ENCODE peak calls at places on chromosome 11, in six cellular contexts. S, V, L, G, J and Y are unnamed samples.

GRCh38 chr11:86518211-86518610 is 143.5 kb downstream of the CCDC81 start:
- DNase-seq in J (no peak), L (no peak), V (no peak), S (no peak), G (no peak), Y (no peak)

GRCh38 chr11:34667810-34668582 is 47.1 kb downstream of the EHF start:
- DNase-seq in J (peak; percentile 92), L (no peak), S (no peak), G (no peak), V (no peak), Y (no peak)

GRCh38 chr11:68002943-68003845 is 703 bp downstream of the UNC93B1 start:
- DNase-seq in L (peak; percentile 46), V (peak; percentile 29), G (no peak), S (no peak), J (peak; percentile 48), Y (no peak)

GRCh38 chr11:92702771-92703170 is 266.7 kb upstream of the MTNR1B start:
- DNase-seq in G (no peak), J (peak; percentile 32), L (peak; percentile 81), S (no peak), V (peak; percentile 77), Y (peak; percentile 70)

GRCh38 chr11:287821-288327 is 1.1 kb upstream of the PGGHG start:
- DNase-seq in L (no peak), G (no peak), S (no peak), J (no peak), V (no peak), Y (no peak)

GRCh38 chr11:110712643-110713468 is 619 bp upstream of the ARHGAP20 start:
- DNase-seq in V (peak; percentile 14), G (no peak), L (peak; percentile 64), J (no peak), S (peak; percentile 77), Y (peak; percentile 47)

GRCh38 chr11:39385911-39386310 is 2073.5 kb downstream of the LRRC4C start:
- DNase-seq in G (no peak), S (no peak), L (no peak), J (no peak), V (no peak), Y (no peak)

GRCh38 chr11:35856259-35856658 is 87.6 kb upstream of the LDLRAD3 start:
- DNase-seq in J (no peak), G (no peak), S (no peak), L (no peak), V (no peak), Y (no peak)

GRCh38 chr11:134575504-134576230 is 163.6 kb upstream of the B3GAT1 start:
- DNase-seq in J (no peak), L (no peak), G (no peak), V (no peak), S (no peak), Y (no peak)

GRCh38 chr11:78343303-78343702 is 74.3 kb downstream of the GAB2 start:
- DNase-seq in V (no peak), S (no peak), J (no peak), G (no peak), L (no peak), Y (no peak)
- H3K27ac ChIP-seq in V (no peak overlapping the region), S (no peak overlapping the region), J (no peak overlapping the region), G (no peak overlapping the region), L (no peak overlapping the region), Y (no peak overlapping the region)

GRCh38 chr11:64048042-64048854 is 12.5 kb downstream of the FLRT1 start:
- DNase-seq in S (no peak), L (no peak), J (no peak), G (no peak), V (no peak), Y (no peak)
- H4K20me1 ChIP-seq in S (no peaks in the 10 kb centered on the region), L (no peaks in the 10 kb centered on the region), J (no peaks in the 10 kb centered on the region), G (no peaks in the 10 kb centered on the region), V (no peaks in the 10 kb centered on the region), Y (peaks cover 4% of the 10 kb centered on the region)

GRCh38 chr11:18698341-18699268 is at the start of gene TMEM86A:
- DNase-seq in G (peak; percentile 59), L (peak; percentile 94), S (peak; percentile 88), V (peak; percentile 73), J (peak; percentile 83), Y (peak; percentile 33)

GRCh38 chr11:18700375-18700774 is 1.8 kb downstream of the TMEM86A start:
- DNase-seq in V (peak; percentile 73), L (no peak), S (no peak), J (peak; percentile 33), G (no peak), Y (no peak)

GRCh38 chr11:18699269-18699596 is 654 bp downstream of the TMEM86A start:
- DNase-seq in J (no peak), S (no peak), V (no peak), G (no peak), L (peak; percentile 42), Y (no peak)

GRCh38 chr11:18700872-18701271 is 2.3 kb downstream of the TMEM86A start:
- DNase-seq in V (no peak), G (no peak), J (no peak), L (no peak), S (no peak), Y (no peak)

DNA sequence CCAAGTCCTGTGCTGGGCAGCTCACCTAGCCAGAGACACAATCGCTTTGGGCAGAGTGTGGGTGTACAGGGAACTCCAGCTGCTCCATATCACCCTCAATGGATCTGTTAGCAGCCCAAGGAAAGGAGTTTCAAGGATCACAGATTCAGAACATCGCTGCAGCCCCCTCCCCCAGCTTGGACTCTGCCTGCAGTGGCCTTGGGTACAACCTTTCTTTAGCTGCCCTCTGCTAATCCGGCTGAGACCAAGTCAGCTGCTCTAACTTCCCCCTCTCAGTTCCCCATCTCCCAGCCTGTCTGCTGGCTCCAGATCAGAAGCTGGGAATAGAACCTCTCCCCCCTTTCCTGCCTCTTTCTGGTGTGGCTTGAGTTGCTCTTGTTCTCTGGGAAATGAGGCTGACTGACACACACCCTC is 1.3 kb downstream of the TMEM86A start:
- DNase-seq in L (no peak), S (no peak), J (no peak), G (no peak), V (no peak), Y (no peak)
- H3K4me3 ChIP-seq in L (no peak overlapping the region), S (no peak overlapping the region), J (peak overlapping the region; percentile 82), G (peak overlapping the region; percentile 65), V (no peak overlapping the region), Y (no peak overlapping the region)

GRCh38 chr11:118263694-118264567 is at the start of gene MPZL2:
- DNase-seq in V (peak; percentile 98), S (peak; percentile 57), G (peak; percentile 65), L (peak; percentile 11), J (peak; percentile 95), Y (no peak)

GRCh38 chr11:118267486-118267885 is 3.4 kb upstream of the MPZL2 start:
- DNase-seq in G (no peak), V (peak; percentile 62), J (no peak), S (no peak), L (no peak), Y (no peak)

GRCh38 chr11:118265954-118266353 is 1.9 kb upstream of the MPZL2 start:
- DNase-seq in J (peak; percentile 31), S (peak; percentile 49), V (peak; percentile 74), L (no peak), G (no peak), Y (no peak)

GRCh38 chr11:118263109-118263508 is 988 bp downstream of the MPZL2 start:
- DNase-seq in L (no peak), J (no peak), G (no peak), V (no peak), S (peak; percentile 36), Y (no peak)

DNA sequence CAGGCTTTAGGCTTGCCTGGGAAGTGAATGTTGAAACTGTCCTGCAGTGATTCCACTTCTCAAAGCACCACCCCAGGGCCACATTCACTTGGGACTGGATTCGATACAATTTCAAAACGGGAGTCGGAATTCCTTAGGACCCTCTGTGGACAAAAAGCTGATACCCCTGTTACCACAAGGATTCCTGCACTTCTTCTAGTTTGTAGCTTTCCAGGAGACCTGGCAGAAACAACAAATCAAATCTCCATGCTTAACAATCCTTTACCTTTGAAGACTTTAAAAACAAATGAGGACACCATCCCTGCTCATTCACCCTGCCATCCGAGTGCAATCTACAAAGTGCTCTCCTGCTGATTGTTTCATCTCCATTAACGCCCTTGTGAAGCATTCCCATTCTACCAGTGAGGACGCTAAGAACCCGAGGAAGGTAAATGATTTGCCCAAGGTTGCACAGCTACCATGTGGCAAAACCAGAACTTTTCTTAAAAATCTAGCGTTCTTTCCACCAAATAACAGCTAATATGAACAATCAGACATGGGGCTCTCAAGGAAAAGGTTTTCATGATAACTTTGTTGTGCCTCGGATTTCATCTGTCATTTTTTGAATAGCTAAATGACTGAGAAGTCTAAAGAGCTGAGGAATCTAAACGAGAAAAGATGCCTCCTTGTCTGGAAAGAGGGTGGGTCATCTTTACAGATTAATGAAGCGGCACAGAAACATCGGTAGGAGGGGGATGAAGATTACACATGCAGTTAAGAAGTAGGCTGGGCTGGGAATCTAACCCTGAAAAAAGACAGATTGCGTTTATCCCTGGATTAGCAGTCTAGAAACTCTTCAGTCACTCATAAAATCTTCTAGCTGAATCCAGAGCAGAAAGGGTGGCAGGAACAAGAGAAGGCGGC is 722 bp upstream of the MPZL2 start:
- DNase-seq in J (no peak), L (no peak), G (no peak), S (peak; percentile 44), V (no peak), Y (no peak)
- H3K27ac ChIP-seq in J (peak overlapping the region; percentile 94), L (no peak overlapping the region), G (peak overlapping the region; percentile 66), S (peak overlapping the region; percentile 4), V (peak overlapping the region; percentile 96), Y (no peak overlapping the region)

GRCh38 chr11:62895501-62895900 is 14.8 kb downstream of the SLC3A2 start:
- DNase-seq in L (no peak), V (no peak), J (no peak), G (no peak), S (no peak), Y (no peak)

GRCh38 chr11:62896049-62896448 is 15.4 kb downstream of the SLC3A2 start:
- DNase-seq in J (peak; percentile 22), L (no peak), V (no peak), S (peak; percentile 46), G (no peak), Y (no peak)

GRCh38 chr11:62902932-62903331 is 18.2 kb downstream of the CHRM1 start:
- DNase-seq in L (peak; percentile 42), V (no peak), S (peak; percentile 37), J (no peak), G (no peak), Y (peak; percentile 30)

GRCh38 chr11:62892077-62892922 is 11.6 kb downstream of the SLC3A2 start:
- DNase-seq in S (no peak), V (no peak), G (no peak), L (no peak), J (no peak), Y (no peak)

GRCh38 chr11:62898027-62898426 is 17.3 kb downstream of the SLC3A2 start:
- DNase-seq in S (no peak), J (no peak), G (no peak), V (no peak), L (no peak), Y (no peak)
- H4K20me1 ChIP-seq in S (no peaks in the 10 kb centered on the region), J (no peaks in the 10 kb centered on the region), G (no peaks in the 10 kb centered on the region), V (no peaks in the 10 kb centered on the region), L (no peaks in the 10 kb centered on the region), Y (no peaks in the 10 kb centered on the region)

DNA sequence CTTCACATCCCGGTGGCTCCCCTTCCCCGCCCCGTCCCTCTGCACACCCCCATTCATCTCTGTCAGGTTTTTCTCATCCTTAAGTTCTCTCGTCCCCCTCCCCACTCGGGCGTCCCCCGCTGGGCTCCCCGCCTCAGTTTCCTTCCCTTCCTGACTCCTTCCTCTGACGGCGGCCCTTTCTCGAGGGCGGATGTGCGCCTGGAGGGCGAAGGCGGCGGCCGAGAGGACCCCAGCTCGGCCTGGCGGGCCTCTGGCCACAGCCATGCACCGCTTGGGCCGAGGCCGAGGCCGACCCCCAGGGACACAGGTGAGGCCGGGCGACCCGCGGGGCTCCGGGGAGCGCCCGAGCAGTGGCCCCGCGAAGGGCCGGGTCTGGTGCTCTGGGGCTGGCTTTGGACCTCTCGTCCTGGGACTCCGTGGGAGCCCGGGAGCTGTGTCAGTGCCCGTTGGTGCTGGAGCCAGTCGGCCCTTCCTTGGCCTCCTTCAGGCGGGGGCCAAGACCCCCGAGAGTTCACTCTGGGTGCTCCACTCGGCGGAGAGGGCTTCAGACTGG is 2.9 kb downstream of the PHLDB1 start:
- DNase-seq in J (no peak), L (peak; percentile 47), V (no peak), S (peak; percentile 29), G (no peak), Y (no peak)
- H3K4me3 ChIP-seq in J (no peak overlapping the region), L (peak overlapping the region; percentile 81), V (no peak overlapping the region), S (peak overlapping the region; percentile 60), G (no peak overlapping the region), Y (peak overlapping the region; percentile 37)